ENCODE peak calls at places on chromosomes 16 and 17, in five cellular contexts. W, E, J, L and Y are unnamed samples.

GRCh38 chr17:8126306-8127066 is 2.6 kb upstream of the HES7 start:
- DNase-seq in E (no peak), L (no peak), J (peak), W (no peak), Y (peak)

GRCh38 chr17:70478883-70479282 is 309.6 kb downstream of the KCNJ2 start:
- DNase-seq in J (no peak), W (no peak), E (peak), L (no peak), Y (no peak)

GRCh38 chr17:62981933-62982332 is 15.9 kb downstream of the TANC2 start:
- DNase-seq in E (no peak), W (no peak), L (no peak), J (no peak), Y (no peak)

GRCh38 chr17:77356690-77357201 is 216.0 kb downstream of the SEC14L1 start:
- DNase-seq in W (no peak), E (no peak), J (no peak), L (no peak), Y (peak)

GRCh38 chr16:7313170-7313569 is 19.5 kb upstream of the RBFOX1 start:
- DNase-seq in E (no peak), W (no peak), L (no peak), J (no peak), Y (peak)

GRCh38 chr16:86639354-86639753 is 61.0 kb downstream of the FOXL1 start:
- DNase-seq in L (no peak), J (no peak), W (no peak), E (no peak), Y (no peak)

GRCh38 chr16:74951206-74951605 is 33.7 kb downstream of the WDR59 start:
- DNase-seq in L (no peak), W (no peak), J (no peak), E (no peak), Y (no peak)

GRCh38 chr17:63626551-63627228 is 4.5 kb downstream of the MAP3K3 start:
- DNase-seq in L (no peak), J (no peak), E (no peak), W (no peak), Y (no peak)

GRCh38 chr16:370980-371728 is 816 bp upstream of the MRPL28 start:
- DNase-seq in E (no peak), L (no peak), J (no peak), W (no peak), Y (no peak)

GRCh38 chr17:74417178-74418045 is 14.5 kb upstream of the GPRC5C start:
- DNase-seq in L (no peak), J (no peak), E (no peak), W (no peak), Y (peak)

GRCh38 chr17:14396542-14396941 is 95.7 kb downstream of the HS3ST3B1 start:
- DNase-seq in L (no peak), E (no peak), W (no peak), J (no peak), Y (peak)

GRCh38 chr16:69311533-69312388 is 611 bp downstream of the VPS4A start:
- DNase-seq in J (no peak), W (no peak), E (no peak), L (no peak), Y (peak)

GRCh38 chr16:76940251-76940650 is 250.7 kb upstream of the MON1B start:
- DNase-seq in E (no peak), L (no peak), W (no peak), J (no peak), Y (no peak)

GRCh38 chr17:40490982-40491381 is 10.4 kb downstream of the TNS4 start:
- DNase-seq in E (no peak), J (no peak), W (no peak), L (no peak), Y (no peak)

GRCh38 chr16:21301168-21301894 is 23.2 kb upstream of the CRYM start:
- DNase-seq in E (peak), J (peak), L (no peak), W (no peak), Y (peak)

GRCh38 chr17:64115871-64116534 is 13.9 kb downstream of the ERN1 start:
- DNase-seq in L (no peak), W (no peak), J (no peak), E (no peak), Y (no peak)

GRCh38 chr16:4306439-4307214 is 9.2 kb upstream of the GLIS2 start:
- DNase-seq in J (peak), L (no peak), W (peak), E (no peak), Y (peak)

GRCh38 chr17:11935734-11936406 is 61.4 kb downstream of the ZNF18 start:
- DNase-seq in W (no peak), L (no peak), J (no peak), E (no peak), Y (peak)

GRCh38 chr17:61617261-61617660 is 26.2 kb upstream of the NACA2 start:
- DNase-seq in L (no peak), W (no peak), E (no peak), J (no peak), Y (no peak)

GRCh38 chr16:16992986-16993783 is 477.6 kb downstream of the XYLT1 start:
- DNase-seq in L (no peak), W (no peak), J (peak), E (no peak), Y (no peak)

GRCh38 chr16:21097151-21097550 is 53.5 kb downstream of the DNAH3 start:
- DNase-seq in W (no peak), J (no peak), L (no peak), E (no peak), Y (no peak)

GRCh38 chr17:72349508-72350472 is 229.0 kb downstream of the SOX9 start:
- DNase-seq in W (no peak), E (no peak), L (no peak), J (no peak), Y (no peak)

GRCh38 chr17:69574257-69575197 is 160.0 kb downstream of the MAP2K6 start:
- DNase-seq in J (no peak), E (no peak), L (no peak), W (no peak), Y (no peak)

GRCh38 chr16:2715064-2715463 is 5.0 kb downstream of the PRSS27 start:
- DNase-seq in L (no peak), W (no peak), J (no peak), E (no peak), Y (no peak)

GRCh38 chr17:80586464-80587228 is 42.0 kb downstream of the RPTOR start:
- DNase-seq in L (no peak), J (no peak), E (no peak), W (no peak), Y (no peak)

GRCh38 chr16:10635367-10636021 is 55.1 kb upstream of the EMP2 start:
- DNase-seq in J (no peak), E (no peak), W (no peak), L (no peak), Y (no peak)

GRCh38 chr17:38654411-38655398 is 20.1 kb downstream of the EPOP start:
- DNase-seq in E (no peak), W (no peak), L (no peak), J (no peak), Y (no peak)

GRCh38 chr17:17507465-17508011 is 11.3 kb upstream of the RASD1 start:
- DNase-seq in J (no peak), W (no peak), L (no peak), E (no peak), Y (peak)

GRCh38 chr17:73998246-73999220 is 204.9 kb upstream of the RPL38 start:
- DNase-seq in L (no peak), E (no peak), J (peak), W (peak), Y (peak)

GRCh38 chr16:50059669-50060068 is 6.1 kb upstream of the HEATR3 start:
- DNase-seq in L (no peak), W (no peak), J (no peak), E (no peak), Y (no peak)

DNA sequence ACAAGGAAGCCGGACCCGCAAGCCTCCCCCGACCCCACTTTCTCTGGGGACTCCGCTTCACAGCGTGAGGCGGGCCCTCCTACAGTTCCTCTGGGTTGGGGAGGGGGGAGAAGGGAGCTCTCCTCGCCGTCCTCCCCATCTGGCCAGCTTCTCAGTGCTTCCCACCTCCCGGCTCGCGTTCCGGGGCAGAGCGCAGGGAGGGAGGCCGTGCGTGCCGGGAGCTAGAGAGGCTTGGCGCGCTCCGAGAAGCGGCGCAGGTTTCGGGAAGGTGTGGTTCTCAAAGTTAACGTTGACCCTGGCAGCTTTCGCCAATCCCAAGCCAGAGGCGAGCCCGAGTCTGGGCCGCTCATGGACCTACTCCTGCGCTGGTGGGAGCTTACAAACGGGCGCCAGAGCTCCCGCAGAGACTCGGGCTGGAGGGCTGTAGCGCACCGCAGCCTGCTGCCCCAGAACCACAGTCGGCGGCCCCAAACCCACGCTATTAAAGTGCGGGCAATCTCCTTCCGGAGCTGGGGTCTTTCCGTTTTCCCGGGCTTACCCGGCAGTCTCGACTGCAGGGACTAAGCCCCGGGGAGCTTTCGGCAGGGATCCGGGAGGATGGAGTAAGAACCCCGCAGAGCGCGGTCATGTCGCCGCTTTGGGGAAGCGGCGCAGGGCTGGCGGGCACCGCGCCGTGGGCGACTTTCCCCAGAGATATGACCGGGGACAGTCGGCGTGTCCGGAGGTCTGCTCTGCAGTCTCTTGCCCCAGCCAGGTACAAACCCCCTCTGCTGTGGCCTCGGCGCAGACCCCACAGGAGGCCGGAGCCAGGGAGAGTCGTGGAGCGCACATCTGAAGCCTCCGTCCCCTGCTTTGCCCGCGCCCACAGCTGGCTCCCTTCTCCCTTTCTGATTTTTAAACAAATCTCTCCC is 797 bp downstream of the CDH11 start:
- DNase-seq in L (no peak), W (no peak), E (peak), J (no peak), Y (peak)
- H3K27ac ChIP-seq in L (peak), W (no peak), E (peak), J (no peak), Y (no peak)

DNA sequence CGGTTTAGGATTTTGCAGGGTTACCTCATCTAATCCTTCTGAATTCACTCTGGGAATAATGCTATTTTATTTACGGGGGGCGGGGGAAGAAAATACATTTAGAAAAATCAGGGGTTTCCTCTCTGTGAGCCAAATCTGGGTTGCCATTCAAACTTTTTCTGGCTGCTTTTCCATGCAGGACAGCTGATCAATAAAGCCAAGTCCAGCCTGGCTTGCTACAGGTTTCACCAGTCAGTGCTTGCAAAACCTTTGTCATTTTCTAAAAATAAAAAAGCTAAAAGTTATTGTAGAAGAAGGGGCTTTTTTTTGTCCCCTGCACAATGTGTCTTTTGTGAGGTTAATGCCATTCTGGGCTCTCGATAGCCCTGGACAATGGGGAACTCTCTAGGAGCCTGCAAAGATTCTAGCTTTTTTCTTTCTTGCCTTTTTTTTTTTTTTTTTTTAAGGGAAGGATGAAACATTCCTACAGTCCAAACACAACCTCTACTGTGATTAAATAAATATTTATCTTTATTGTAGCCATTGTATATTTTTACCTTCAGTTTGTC is 13.1 kb upstream of the ZFHX3 start:
- DNase-seq in E (no peak), L (no peak), W (no peak), J (no peak), Y (no peak)
- H3K27ac ChIP-seq in E (peak), L (no peak), W (no peak), J (no peak), Y (no peak)

DNA sequence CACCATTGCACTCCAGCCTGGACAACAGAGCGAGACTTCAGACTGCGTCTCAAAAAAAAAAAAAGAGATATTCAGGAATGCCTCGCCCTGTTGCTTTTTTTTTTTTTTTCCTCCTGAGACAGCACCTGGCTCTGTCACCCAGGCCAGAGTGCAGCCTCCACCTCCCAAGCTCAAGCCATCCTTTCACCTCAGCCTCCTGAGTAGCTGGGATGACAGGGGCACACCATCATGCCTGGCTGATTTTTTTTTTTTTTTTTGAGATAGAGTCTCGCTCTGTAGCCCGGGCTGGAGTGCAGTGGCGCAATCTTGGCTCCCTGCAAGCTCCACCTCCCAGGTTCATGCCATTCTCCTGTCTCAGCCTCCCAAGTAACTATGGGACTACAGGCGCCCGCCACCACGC is 8.0 kb downstream of the PHAF1 start:
- DNase-seq in W (no peak), E (no peak), L (no peak), J (no peak), Y (no peak)
- H3K27ac ChIP-seq in W (no peak), E (no peak), L (no peak), J (no peak), Y (no peak)

GRCh38 chr16:79599837-79600635 is 501 bp downstream of the MAF start:
- DNase-seq in E (peak), W (peak), J (no peak), L (peak), Y (peak)
- H3K27ac ChIP-seq in E (peak), W (peak), J (peak), L (peak), Y (no peak)

GRCh38 chr16:81745704-81746558 is 33.2 kb upstream of the PLCG2 start:
- DNase-seq in L (peak), E (peak), W (peak), J (peak), Y (peak)
- H3K27ac ChIP-seq in L (peak), E (no peak), W (no peak), J (peak), Y (no peak)

GRCh38 chr16:19286827-19287226 is 1.3 kb downstream of the CLEC19A start:
- DNase-seq in J (no peak), W (no peak), L (no peak), E (no peak), Y (no peak)
- H3K27ac ChIP-seq in J (no peak), W (no peak), L (no peak), E (no peak), Y (no peak)

GRCh38 chr17:3040882-3041281 is 22.5 kb downstream of the OR1D5 start:
- DNase-seq in E (no peak), W (no peak), L (no peak), J (no peak), Y (no peak)
- H3K27ac ChIP-seq in E (no peak), W (no peak), L (no peak), J (no peak), Y (no peak)

GRCh38 chr17:37483311-37484039 is 6.2 kb upstream of the DUSP14 start:
- DNase-seq in E (no peak), J (no peak), L (no peak), W (no peak), Y (no peak)

GRCh38 chr17:37478187-37478586 is 11.5 kb upstream of the DUSP14 start:
- DNase-seq in J (no peak), E (peak), W (no peak), L (no peak), Y (no peak)

GRCh38 chr17:37479025-37479424 is 10.7 kb upstream of the DUSP14 start:
- DNase-seq in E (no peak), L (no peak), J (no peak), W (no peak), Y (no peak)

GRCh38 chr17:37480427-37480826 is 9.3 kb upstream of the DUSP14 start:
- DNase-seq in J (no peak), E (no peak), W (no peak), L (no peak), Y (no peak)

DNA sequence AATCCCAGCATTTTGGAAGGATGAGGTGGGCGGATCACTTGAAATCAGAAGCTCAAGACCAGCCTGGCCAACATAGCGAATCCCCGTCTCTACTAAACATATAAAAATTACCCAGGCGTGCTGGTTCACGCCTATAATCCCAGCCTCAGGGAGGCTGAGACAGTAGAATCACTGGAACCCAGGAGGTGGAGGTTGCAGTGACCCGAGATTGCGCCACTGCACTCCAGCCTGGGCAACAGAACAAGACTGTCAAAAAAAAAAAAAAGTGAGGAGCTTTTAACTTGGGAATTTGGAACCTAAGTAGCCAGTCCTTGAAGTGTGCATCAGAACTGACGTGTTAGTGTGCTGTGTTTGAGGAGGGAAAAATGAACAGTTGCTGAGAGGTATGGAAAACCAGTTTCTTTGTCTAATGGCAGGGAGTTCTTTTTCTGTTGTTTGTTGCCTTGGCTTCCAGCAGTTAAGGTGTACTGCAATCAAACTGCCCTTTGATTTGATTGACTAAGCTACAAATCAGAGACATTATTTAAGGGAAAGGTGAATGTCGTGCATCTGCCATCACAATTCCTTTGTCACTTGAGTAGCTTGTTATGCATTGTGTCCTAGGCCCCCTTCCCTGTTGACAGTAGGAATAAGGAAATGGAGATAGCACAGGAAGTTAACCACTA is 8.6 kb upstream of the DUSP14 start:
- DNase-seq in E (no peak), J (no peak), W (no peak), L (no peak), Y (no peak)
- H3K27ac ChIP-seq in E (no peak), J (no peak), W (no peak), L (no peak), Y (no peak)

GRCh38 chr17:56977673-56978395 is at the start of gene SCPEP1:
- DNase-seq in E (peak), L (peak), W (peak), J (peak), Y (peak)
- H3K27ac ChIP-seq in E (peak), L (peak), W (no peak), J (peak), Y (peak)